ENCODE peak calls at places on chromosomes 6 and 20, in nine cellular contexts. G, H, X, C, R, W, S, M and U are unnamed samples. For H3K27me3 and H3K4me1, the result is how much of the 10 kb centered on the place peaks cover.

GRCh38 chr20:50891138-50891537 is 40.1 kb downstream of the ADNP start:
- DNase-seq in S (no peak), G (no peak), X (no peak), W (no peak), M (no peak), H (no peak), C (no peak), R (no peak), U (no peak)

GRCh38 chr20:43717616-43717995 is 9.2 kb downstream of the GTSF1L start:
- DNase-seq in H (no peak), X (no peak), M (no peak), R (no peak), S (no peak), G (no peak), W (no peak), C (no peak), U (no peak)

GRCh38 chr20:48287552-48288170 is 502.4 kb upstream of the SULF2 start:
- DNase-seq in R (no peak), H (no peak), C (no peak), M (no peak), G (no peak), X (no peak), W (no peak), S (no peak), U (no peak)

GRCh38 chr6:106383573-106383972 is 23.1 kb downstream of the CRYBG1 start:
- DNase-seq in G (no peak), X (no peak), M (no peak), R (no peak), S (no peak), C (no peak), H (no peak), W (no peak), U (no peak)

GRCh38 chr20:38685853-38686473 is 38.3 kb upstream of the SLC32A1 start:
- DNase-seq in S (no peak), M (peak), G (peak), C (peak), W (peak), X (peak), R (peak), H (no peak), U (no peak)

GRCh38 chr20:48691523-48691922 is 136.3 kb downstream of the PREX1 start:
- DNase-seq in W (peak), C (no peak), R (no peak), M (no peak), S (no peak), G (no peak), X (no peak), H (no peak), U (no peak)

GRCh38 chr6:4487538-4487937 is 288.7 kb upstream of the CDYL start:
- DNase-seq in G (peak), S (peak), C (no peak), M (no peak), X (no peak), W (no peak), H (peak), R (no peak), U (no peak)

GRCh38 chr6:157068691-157069228 is 254.6 kb downstream of the TMEM242 start:
- DNase-seq in H (no peak), X (no peak), C (no peak), W (no peak), G (no peak), S (no peak), R (no peak), M (no peak), U (no peak)

GRCh38 chr20:24935140-24935539 is 13.9 kb upstream of the CST7 start:
- DNase-seq in R (no peak), C (no peak), M (no peak), X (no peak), G (no peak), S (no peak), H (no peak), W (no peak), U (no peak)

GRCh38 chr6:147738089-147738488 is 229.6 kb downstream of the SAMD5 start:
- DNase-seq in G (no peak), M (no peak), W (no peak), X (no peak), C (no peak), H (no peak), S (no peak), R (no peak), U (no peak)

GRCh38 chr6:74409447-74409846 is 713.4 kb downstream of the CD109 start:
- DNase-seq in W (no peak), X (no peak), G (no peak), R (peak), M (peak), H (peak), S (no peak), C (peak), U (no peak)

GRCh38 chr6:33197431-33198048 is 2.9 kb downstream of the RXRB start:
- DNase-seq in W (peak), R (peak), M (peak), C (peak), X (peak), S (peak), H (peak), G (peak), U (no peak)

GRCh38 chr20:40584128-40584819 is 104.8 kb downstream of the MAFB start:
- DNase-seq in S (peak), H (no peak), C (no peak), R (no peak), G (no peak), W (no peak), M (no peak), X (no peak), U (no peak)

GRCh38 chr6:2968600-2969135 is 2.7 kb downstream of the SERPINB6 start:
- DNase-seq in G (no peak), M (no peak), R (no peak), W (no peak), S (no peak), C (no peak), H (no peak), X (no peak), U (no peak)

GRCh38 chr6:164106345-164106769 is 691.8 kb downstream of the QKI start:
- DNase-seq in H (no peak), R (peak), X (no peak), W (peak), S (peak), G (no peak), C (peak), M (peak), U (no peak)

GRCh38 chr20:63054103-63054474 is 47.3 kb upstream of the BHLHE23 start:
- DNase-seq in W (no peak), X (no peak), S (no peak), H (no peak), G (peak), M (no peak), R (no peak), C (no peak), U (no peak)

GRCh38 chr6:42281570-42281969 is 63.9 kb upstream of the MRPS10 start:
- DNase-seq in R (no peak), H (no peak), C (no peak), X (peak), M (no peak), S (no peak), G (no peak), W (no peak), U (no peak)

GRCh38 chr6:125198285-125199009 is 44.9 kb downstream of the TPD52L1 start:
- DNase-seq in W (no peak), X (no peak), H (no peak), C (no peak), R (no peak), G (peak), S (peak), M (no peak), U (no peak)

GRCh38 chr20:20181322-20181721 is 129.0 kb downstream of the CFAP61 start:
- DNase-seq in H (no peak), W (no peak), R (no peak), M (no peak), S (no peak), X (no peak), G (no peak), C (no peak), U (no peak)

GRCh38 chr20:54197621-54198604 is 10.0 kb upstream of the PFDN4 start:
- DNase-seq in M (peak), G (no peak), S (no peak), X (no peak), C (peak), H (no peak), W (no peak), R (no peak), U (no peak)

GRCh38 chr20:38217791-38218565 is 42.6 kb downstream of the KIAA1755 start:
- DNase-seq in H (peak), M (no peak), R (peak), G (peak), W (peak), S (peak), X (peak), C (peak), U (no peak)

GRCh38 chr6:125212377-125212776 is 58.8 kb downstream of the TPD52L1 start:
- DNase-seq in G (no peak), R (no peak), S (no peak), M (no peak), W (no peak), X (no peak), H (no peak), C (no peak), U (no peak)

GRCh38 chr20:10077886-10078285 is 43.1 kb downstream of the ANKEF1 start:
- DNase-seq in H (no peak), S (no peak), R (peak), W (no peak), G (no peak), C (no peak), M (no peak), X (no peak), U (no peak)

GRCh38 chr6:53441761-53442160 is 93.0 kb upstream of the ELOVL5 start:
- DNase-seq in G (no peak), H (no peak), X (no peak), S (no peak), W (no peak), R (no peak), C (no peak), M (no peak), U (no peak)

GRCh38 chr6:31576897-31577341 is 1.6 kb downstream of the TNF start:
- DNase-seq in W (no peak), C (no peak), X (peak), G (no peak), R (no peak), M (no peak), S (no peak), H (no peak), U (no peak)

GRCh38 chr20:1697592-1697991 is 40.0 kb upstream of the SIRPG start:
- DNase-seq in W (no peak), C (no peak), X (no peak), R (no peak), M (no peak), H (no peak), G (no peak), S (no peak), U (no peak)

GRCh38 chr6:69816569-69816968 is 19.8 kb upstream of the LMBRD1 start:
- DNase-seq in W (peak), X (no peak), S (no peak), H (no peak), R (no peak), M (no peak), G (no peak), C (peak), U (no peak)

GRCh38 chr20:10596726-10597125 is 77.1 kb downstream of the JAG1 start:
- DNase-seq in C (no peak), X (no peak), S (no peak), H (no peak), M (peak), R (peak), W (no peak), G (no peak), U (no peak)

GRCh38 chr20:14951707-14952106 is 614.3 kb upstream of the FLRT3 start:
- DNase-seq in W (no peak), S (no peak), R (peak), C (no peak), M (no peak), G (no peak), X (no peak), H (no peak), U (no peak)

GRCh38 chr6:156589281-156589680 is 187.9 kb upstream of the ARID1B start:
- DNase-seq in R (no peak), S (no peak), X (no peak), M (no peak), W (no peak), H (no peak), C (no peak), G (no peak), U (no peak)

GRCh38 chr20:37781626-37782025 is 87.8 kb downstream of the CTNNBL1 start:
- DNase-seq in S (peak), H (no peak), G (no peak), M (no peak), X (no peak), W (no peak), C (peak), R (no peak), U (no peak)

GRCh38 chr6:15409301-15410125 is 163.6 kb downstream of the JARID2 start:
- DNase-seq in W (no peak), S (no peak), R (no peak), G (no peak), M (no peak), C (no peak), H (no peak), X (no peak), U (no peak)

GRCh38 chr6:168121308-168121665 is 42.3 kb upstream of the FRMD1 start:
- DNase-seq in M (no peak), X (no peak), C (no peak), W (no peak), R (no peak), G (no peak), H (no peak), S (no peak), U (no peak)

GRCh38 chr6:53999088-53999755 is 112.0 kb upstream of the MLIP start:
- DNase-seq in W (no peak), G (no peak), M (no peak), S (no peak), X (no peak), C (no peak), H (no peak), R (no peak), U (peak)

GRCh38 chr6:42714098-42714761 is 8.2 kb downstream of the PRPH2 start:
- DNase-seq in W (no peak), S (no peak), X (no peak), G (no peak), C (no peak), R (peak), M (peak), H (no peak), U (no peak)

GRCh38 chr20:32638848-32639247 is 34.9 kb downstream of the C20orf203 start:
- DNase-seq in C (peak), S (no peak), R (no peak), W (peak), M (peak), X (no peak), H (no peak), G (no peak), U (no peak)

GRCh38 chr20:61589055-61589385 is 337.0 kb downstream of the CDH4 start:
- DNase-seq in R (no peak), S (no peak), H (no peak), W (no peak), G (no peak), C (no peak), X (no peak), M (peak), U (no peak)

DNA sequence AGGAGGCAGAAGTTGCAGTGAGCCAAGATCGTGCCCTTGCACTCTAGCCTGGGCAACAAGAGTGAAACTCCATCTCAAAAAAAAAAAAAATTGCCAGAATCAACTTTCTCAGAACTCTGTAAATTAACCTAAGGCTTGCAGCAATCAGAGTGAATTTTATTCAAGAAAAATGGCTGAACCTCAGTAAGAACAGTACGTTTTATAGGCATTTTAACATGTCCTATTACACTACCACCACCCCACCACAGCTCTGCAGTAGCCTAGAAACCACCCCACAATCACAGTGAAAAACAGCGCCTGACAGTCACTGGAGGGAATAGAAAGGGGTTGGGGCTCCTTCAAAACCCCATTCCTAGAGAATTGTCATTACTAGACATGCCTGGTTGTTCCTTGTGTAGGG is 16.4 kb upstream of the BTN1A1 start:
- DNase-seq in S (no peak), G (no peak), M (no peak), H (no peak), X (no peak), C (no peak), R (no peak), W (no peak), U (no peak)
- TF ChIP-seq CTCF in S (no peak), G (no peak), M (no peak), H (no peak), X (no peak), C (no peak), R (no peak), W (no peak), U (no peak)

DNA sequence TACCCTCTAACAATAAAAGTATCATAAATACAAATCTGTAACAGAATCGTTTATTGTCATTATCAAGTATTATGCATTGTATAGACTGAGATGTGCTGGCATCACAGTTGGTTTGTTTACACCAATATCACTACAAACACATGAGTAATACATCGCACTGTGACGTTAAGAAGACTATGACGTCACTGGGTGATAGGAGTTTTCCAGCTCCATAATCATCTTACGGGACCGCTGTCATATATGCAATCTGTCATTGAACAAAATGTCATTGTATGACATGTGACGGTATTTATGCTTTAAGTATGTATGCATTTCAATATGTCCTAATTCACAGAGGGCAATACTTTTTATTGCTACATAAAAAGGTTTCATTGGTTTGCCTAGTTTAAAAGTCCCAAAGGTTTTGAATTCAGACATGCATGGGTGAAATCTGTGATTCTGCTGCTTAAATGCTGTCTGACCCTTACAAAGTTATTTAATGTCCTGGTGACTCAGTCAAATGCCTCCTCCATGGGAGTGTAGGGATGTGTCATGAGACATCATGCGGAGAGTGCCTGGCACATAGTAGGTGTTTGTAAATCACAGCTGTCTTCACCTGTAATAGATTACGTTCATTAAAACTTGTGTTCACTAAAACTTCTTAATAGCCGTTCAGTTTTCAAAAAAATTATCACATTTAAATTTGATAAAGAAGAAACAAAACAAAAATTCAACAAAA is 160.7 kb upstream of the PDE10A start:
- DNase-seq in R (no peak), M (no peak), C (no peak), S (no peak), G (no peak), X (no peak), W (no peak), H (no peak), U (no peak)
- H3K27me3 ChIP-seq in R (under half), M (under half), C (under half), S (under half), G (under half), X (under half), W (under half), H (under half), U (under half)

DNA sequence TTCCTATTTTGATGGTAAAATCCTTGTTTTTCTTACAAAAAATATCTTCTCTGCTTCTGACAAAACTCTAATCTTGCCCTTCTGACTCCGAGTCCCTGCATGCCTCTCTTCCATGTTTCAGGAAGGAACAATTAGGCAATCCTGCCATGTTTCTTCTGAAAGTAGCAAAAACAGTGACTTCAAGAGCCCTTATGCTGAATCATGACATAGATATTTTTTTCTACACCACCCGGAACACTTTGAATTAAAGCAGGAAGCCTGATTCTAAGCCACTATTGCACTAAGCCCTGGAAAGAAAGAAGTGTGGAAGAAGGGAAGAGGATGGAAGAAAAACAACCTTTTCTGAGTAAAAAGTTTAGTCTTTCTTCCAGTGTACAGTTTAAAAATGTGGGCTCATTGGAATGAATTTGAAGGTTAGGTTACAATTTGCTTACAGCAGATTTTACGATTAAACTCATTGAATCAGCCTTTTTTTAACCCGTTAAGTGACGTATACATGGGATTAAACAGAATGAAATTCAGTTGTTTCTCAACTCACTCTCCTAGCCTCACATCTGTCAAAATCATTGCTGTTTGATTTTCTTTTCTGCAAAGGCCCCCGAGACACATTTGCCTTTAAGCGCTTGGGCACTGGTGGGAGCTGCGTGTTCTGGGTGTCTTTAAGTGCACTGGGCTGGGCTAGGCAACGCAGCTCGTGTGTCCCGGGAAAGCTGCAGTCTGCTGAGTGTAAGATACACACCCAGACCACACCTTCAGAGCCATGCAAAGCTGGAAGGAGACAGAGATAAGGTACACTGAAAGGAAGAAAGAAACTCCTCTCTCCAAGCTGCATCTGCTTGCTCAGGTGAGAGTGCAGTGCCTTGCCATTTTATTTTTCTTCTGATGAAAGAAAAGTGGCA is 159.4 kb upstream of the CITED2 start:
- DNase-seq in M (peak), C (no peak), G (peak), X (peak), S (no peak), R (peak), H (peak), W (peak), U (no peak)
- H3K4me1 ChIP-seq in M (under half), C (under half), G (half or more), X (under half), S (under half), R (under half), H (under half), W (under half), U (under half)

DNA sequence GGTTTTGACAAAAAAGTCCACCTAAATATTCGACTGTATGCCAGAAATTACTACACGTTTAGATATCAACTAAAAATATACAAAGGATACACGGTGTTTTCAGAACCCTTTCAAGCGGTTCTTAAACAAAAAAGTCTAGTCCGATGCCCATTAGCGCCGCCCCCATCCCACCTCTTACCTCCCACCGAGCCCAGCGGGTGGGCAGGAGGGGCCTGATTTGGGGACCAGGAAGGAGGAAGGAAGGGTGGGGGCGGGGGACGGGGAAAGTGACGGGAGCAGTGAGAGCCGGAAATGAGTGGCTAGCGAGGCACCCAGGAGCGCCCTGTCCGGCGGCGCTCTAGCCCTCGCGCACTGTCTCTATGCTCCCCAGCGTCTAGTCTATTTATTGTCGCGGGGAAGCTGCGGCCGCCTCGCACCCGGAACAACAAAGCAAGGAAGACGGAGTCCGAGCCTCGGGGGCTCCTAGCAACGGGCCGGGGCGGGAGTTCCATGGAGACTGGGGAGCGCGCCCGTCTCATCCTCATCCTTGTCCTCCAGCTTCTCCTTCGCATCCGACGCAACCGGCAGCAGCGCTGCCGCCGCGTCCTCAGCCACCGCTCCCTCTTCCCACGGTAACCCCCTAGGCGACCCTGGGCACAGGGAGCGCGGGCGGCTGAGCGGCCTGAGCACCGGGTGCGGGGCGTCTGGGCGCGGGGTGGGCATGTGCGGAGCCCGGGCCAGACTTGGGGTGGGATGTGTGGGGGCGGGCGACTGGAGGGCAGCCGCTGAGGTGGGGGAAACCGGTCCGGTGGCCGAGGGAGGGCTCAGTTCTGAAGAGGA is at the start of gene TBPL1:
- DNase-seq in H (peak), C (peak), W (peak), S (peak), R (peak), M (peak), G (peak), X (peak), U (peak)
- TF ChIP-seq CTCF in H (no peak), C (no peak), W (no peak), S (no peak), R (no peak), M (no peak), G (no peak), X (no peak), U (no peak)